ENCODE peak calls at places on chromosomes 11 and 22, in eight cellular contexts. One of them, this sample, is unnamed.

GRCh38 chr11:84165139-84165538 is 879.0 kb upstream of the CCDC90B start:
- DNase-seq in upper lobe of right lung: no peak
- DNase-seq in AG09309: no peak
- DNase-seq in tibial nerve: no peak
- DNase-seq in nephron progenitor cell: no peak
- DNase-seq in GM06990: no peak
- DNase-seq in H9: no peak
- DNase-seq in fibroblast of mammary gland: no peak
- DNase-seq in this sample: no peak

GRCh38 chr11:93005239-93005638 is 35.8 kb downstream of the MTNR1B start:
- DNase-seq in upper lobe of right lung: no peak
- DNase-seq in AG09309: no peak
- DNase-seq in tibial nerve: no peak
- DNase-seq in nephron progenitor cell: peak
- DNase-seq in GM06990: no peak
- DNase-seq in H9: no peak
- DNase-seq in fibroblast of mammary gland: peak
- DNase-seq in this sample: no peak

GRCh38 chr11:35287491-35287890 is 131.9 kb downstream of the SLC1A2 start:
- DNase-seq in upper lobe of right lung: no peak
- DNase-seq in AG09309: no peak
- DNase-seq in tibial nerve: no peak
- DNase-seq in nephron progenitor cell: no peak
- DNase-seq in GM06990: no peak
- DNase-seq in H9: no peak
- DNase-seq in fibroblast of mammary gland: no peak
- DNase-seq in this sample: no peak

GRCh38 chr22:46312056-46312455 is 15.4 kb downstream of the GTSE1 start:
- DNase-seq in upper lobe of right lung: no peak
- DNase-seq in AG09309: no peak
- DNase-seq in tibial nerve: no peak
- DNase-seq in nephron progenitor cell: no peak
- DNase-seq in GM06990: no peak
- DNase-seq in H9: no peak
- DNase-seq in fibroblast of mammary gland: no peak
- DNase-seq in this sample: no peak

GRCh38 chr11:130861902-130862552 is 54.3 kb downstream of the SNX19 start:
- DNase-seq in upper lobe of right lung: peak
- DNase-seq in AG09309: peak
- DNase-seq in tibial nerve: peak
- DNase-seq in nephron progenitor cell: peak
- DNase-seq in GM06990: peak
- DNase-seq in H9: peak
- DNase-seq in fibroblast of mammary gland: peak
- DNase-seq in this sample: peak

GRCh38 chr11:76824980-76825725 is 35.6 kb upstream of the ACER3 start:
- DNase-seq in upper lobe of right lung: no peak
- DNase-seq in AG09309: no peak
- DNase-seq in tibial nerve: no peak
- DNase-seq in nephron progenitor cell: no peak
- DNase-seq in GM06990: no peak
- DNase-seq in H9: no peak
- DNase-seq in fibroblast of mammary gland: peak
- DNase-seq in this sample: no peak

GRCh38 chr11:75389925-75390324 is 9.4 kb upstream of the RPS3 start:
- DNase-seq in upper lobe of right lung: no peak
- DNase-seq in AG09309: no peak
- DNase-seq in tibial nerve: no peak
- DNase-seq in nephron progenitor cell: no peak
- DNase-seq in GM06990: no peak
- DNase-seq in H9: no peak
- DNase-seq in fibroblast of mammary gland: no peak
- DNase-seq in this sample: no peak

GRCh38 chr11:69144719-69145365 is 10.9 kb upstream of the SMIM38 start:
- DNase-seq in upper lobe of right lung: no peak
- DNase-seq in AG09309: peak
- DNase-seq in tibial nerve: no peak
- DNase-seq in nephron progenitor cell: no peak
- DNase-seq in GM06990: no peak
- DNase-seq in H9: no peak
- DNase-seq in fibroblast of mammary gland: peak
- DNase-seq in this sample: no peak

GRCh38 chr11:24373516-24373915 is 123.3 kb upstream of the LUZP2 start:
- DNase-seq in upper lobe of right lung: no peak
- DNase-seq in AG09309: no peak
- DNase-seq in tibial nerve: no peak
- DNase-seq in nephron progenitor cell: no peak
- DNase-seq in GM06990: no peak
- DNase-seq in H9: no peak
- DNase-seq in fibroblast of mammary gland: no peak
- DNase-seq in this sample: no peak

GRCh38 chr11:134669796-134670195 is 257.8 kb upstream of the B3GAT1 start:
- DNase-seq in upper lobe of right lung: no peak
- DNase-seq in AG09309: no peak
- DNase-seq in tibial nerve: no peak
- DNase-seq in nephron progenitor cell: no peak
- DNase-seq in GM06990: no peak
- DNase-seq in H9: no peak
- DNase-seq in fibroblast of mammary gland: no peak
- DNase-seq in this sample: no peak

GRCh38 chr11:76599041-76600013 is 71.2 kb downstream of the LRRC32 start:
- DNase-seq in upper lobe of right lung: peak
- DNase-seq in AG09309: no peak
- DNase-seq in tibial nerve: no peak
- DNase-seq in nephron progenitor cell: no peak
- DNase-seq in GM06990: no peak
- DNase-seq in H9: peak
- DNase-seq in fibroblast of mammary gland: no peak
- DNase-seq in this sample: no peak

GRCh38 chr11:126163074-126163700 is 48.3 kb downstream of the RPUSD4 start:
- DNase-seq in upper lobe of right lung: no peak
- DNase-seq in AG09309: peak
- DNase-seq in tibial nerve: no peak
- DNase-seq in nephron progenitor cell: peak
- DNase-seq in GM06990: no peak
- DNase-seq in H9: no peak
- DNase-seq in fibroblast of mammary gland: peak
- DNase-seq in this sample: no peak

GRCh38 chr11:105447936-105448702 is 161.8 kb upstream of the GRIA4 start:
- DNase-seq in upper lobe of right lung: no peak
- DNase-seq in AG09309: no peak
- DNase-seq in tibial nerve: no peak
- DNase-seq in nephron progenitor cell: no peak
- DNase-seq in GM06990: no peak
- DNase-seq in H9: no peak
- DNase-seq in fibroblast of mammary gland: no peak
- DNase-seq in this sample: no peak

GRCh38 chr11:121664144-121664543 is 211.4 kb upstream of the SORL1-AS1 start:
- DNase-seq in upper lobe of right lung: no peak
- DNase-seq in AG09309: no peak
- DNase-seq in tibial nerve: no peak
- DNase-seq in nephron progenitor cell: no peak
- DNase-seq in GM06990: no peak
- DNase-seq in H9: no peak
- DNase-seq in fibroblast of mammary gland: no peak
- DNase-seq in this sample: no peak

GRCh38 chr22:35915477-35916013 is 113.1 kb downstream of the RBFOX2 start:
- DNase-seq in upper lobe of right lung: no peak
- DNase-seq in AG09309: no peak
- DNase-seq in tibial nerve: no peak
- DNase-seq in nephron progenitor cell: no peak
- DNase-seq in GM06990: no peak
- DNase-seq in H9: no peak
- DNase-seq in fibroblast of mammary gland: peak
- DNase-seq in this sample: no peak

DNA sequence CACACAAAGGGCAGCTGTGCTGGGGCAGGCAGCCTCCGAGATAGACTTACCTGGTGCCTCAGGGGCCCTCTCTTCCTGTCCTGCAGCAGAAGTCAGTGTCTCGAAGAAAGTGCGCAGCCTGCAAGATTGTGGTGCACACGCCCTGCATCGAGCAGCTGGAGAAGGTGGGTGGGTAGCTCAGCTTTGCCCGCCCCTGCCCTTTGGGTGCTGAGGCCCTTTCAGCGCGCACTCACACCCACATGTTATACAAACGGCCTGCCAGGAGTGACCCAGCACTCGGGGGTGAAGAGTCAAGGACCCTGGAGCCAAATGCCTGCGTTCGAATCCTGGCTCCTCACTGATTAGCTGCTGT is 13.6 kb upstream of the MDK start:
- DNase-seq in upper lobe of right lung: no peak
- DNase-seq in AG09309: no peak
- DNase-seq in tibial nerve: no peak
- DNase-seq in nephron progenitor cell: no peak
- DNase-seq in GM06990: no peak
- DNase-seq in H9: no peak
- DNase-seq in fibroblast of mammary gland: no peak
- DNase-seq in this sample: no peak
- TF ChIP-seq CTCF in upper lobe of right lung: no peak
- TF ChIP-seq CTCF in AG09309: no peak
- TF ChIP-seq CTCF in tibial nerve: no peak
- TF ChIP-seq CTCF in nephron progenitor cell: peak
- TF ChIP-seq CTCF in GM06990: no peak
- TF ChIP-seq CTCF in H9: no peak
- TF ChIP-seq CTCF in fibroblast of mammary gland: no peak
- TF ChIP-seq CTCF in this sample: no peak

GRCh38 chr22:48720662-48721393 is 1106.8 kb downstream of the BRD1 start:
- DNase-seq in upper lobe of right lung: peak
- DNase-seq in AG09309: no peak
- DNase-seq in tibial nerve: no peak
- DNase-seq in nephron progenitor cell: no peak
- DNase-seq in GM06990: no peak
- DNase-seq in H9: no peak
- DNase-seq in fibroblast of mammary gland: no peak
- DNase-seq in this sample: no peak
- TF ChIP-seq CTCF in upper lobe of right lung: no peak
- TF ChIP-seq CTCF in AG09309: no peak
- TF ChIP-seq CTCF in tibial nerve: no peak
- TF ChIP-seq CTCF in nephron progenitor cell: no peak
- TF ChIP-seq CTCF in GM06990: no peak
- TF ChIP-seq CTCF in H9: no peak
- TF ChIP-seq CTCF in fibroblast of mammary gland: no peak
- TF ChIP-seq CTCF in this sample: no peak

GRCh38 chr11:60116996-60117790 is 28.7 kb downstream of the MS4A2 start:
- DNase-seq in upper lobe of right lung: no peak
- DNase-seq in AG09309: no peak
- DNase-seq in tibial nerve: no peak
- DNase-seq in nephron progenitor cell: no peak
- DNase-seq in GM06990: no peak
- DNase-seq in H9: no peak
- DNase-seq in fibroblast of mammary gland: no peak
- DNase-seq in this sample: no peak

GRCh38 chr11:60119708-60120107 is 31.2 kb downstream of the MS4A2 start:
- DNase-seq in upper lobe of right lung: no peak
- DNase-seq in AG09309: no peak
- DNase-seq in tibial nerve: no peak
- DNase-seq in nephron progenitor cell: no peak
- DNase-seq in GM06990: no peak
- DNase-seq in H9: no peak
- DNase-seq in fibroblast of mammary gland: no peak
- DNase-seq in this sample: no peak

GRCh38 chr11:60122414-60123036 is 34.1 kb downstream of the MS4A2 start:
- DNase-seq in upper lobe of right lung: no peak
- DNase-seq in AG09309: no peak
- DNase-seq in tibial nerve: no peak
- DNase-seq in nephron progenitor cell: no peak
- DNase-seq in GM06990: no peak
- DNase-seq in H9: no peak
- DNase-seq in fibroblast of mammary gland: no peak
- DNase-seq in this sample: no peak

GRCh38 chr11:60121259-60121658 is 32.8 kb downstream of the MS4A2 start:
- DNase-seq in upper lobe of right lung: no peak
- DNase-seq in AG09309: no peak
- DNase-seq in tibial nerve: no peak
- DNase-seq in nephron progenitor cell: peak
- DNase-seq in GM06990: no peak
- DNase-seq in H9: peak
- DNase-seq in fibroblast of mammary gland: no peak
- DNase-seq in this sample: no peak

DNA sequence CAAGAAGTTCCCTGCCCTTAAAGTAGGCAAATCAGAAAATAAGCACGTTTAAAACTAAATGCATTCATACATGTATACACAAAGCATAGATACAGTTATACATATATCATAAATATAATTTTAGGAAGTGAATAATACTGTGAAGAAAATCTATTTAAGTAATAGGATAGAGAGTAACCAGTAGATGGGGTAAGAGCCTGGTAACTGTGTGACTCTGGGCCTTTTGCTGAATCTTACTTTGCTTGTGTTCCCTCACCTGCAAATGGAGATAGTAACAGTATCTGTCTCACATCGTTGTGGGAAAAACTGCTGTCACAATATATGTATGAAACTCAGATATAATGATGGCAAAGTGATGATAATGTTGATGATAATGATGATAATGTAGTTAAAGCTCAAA is 29.9 kb downstream of the MS4A2 start:
- DNase-seq in upper lobe of right lung: no peak
- DNase-seq in AG09309: no peak
- DNase-seq in tibial nerve: no peak
- DNase-seq in nephron progenitor cell: no peak
- DNase-seq in GM06990: no peak
- DNase-seq in H9: no peak
- DNase-seq in fibroblast of mammary gland: no peak
- DNase-seq in this sample: peak
- TF ChIP-seq CTCF in upper lobe of right lung: peak
- TF ChIP-seq CTCF in AG09309: no peak
- TF ChIP-seq CTCF in tibial nerve: no peak
- TF ChIP-seq CTCF in nephron progenitor cell: no peak
- TF ChIP-seq CTCF in GM06990: peak
- TF ChIP-seq CTCF in H9: peak
- TF ChIP-seq CTCF in fibroblast of mammary gland: no peak
- TF ChIP-seq CTCF in this sample: no peak

DNA sequence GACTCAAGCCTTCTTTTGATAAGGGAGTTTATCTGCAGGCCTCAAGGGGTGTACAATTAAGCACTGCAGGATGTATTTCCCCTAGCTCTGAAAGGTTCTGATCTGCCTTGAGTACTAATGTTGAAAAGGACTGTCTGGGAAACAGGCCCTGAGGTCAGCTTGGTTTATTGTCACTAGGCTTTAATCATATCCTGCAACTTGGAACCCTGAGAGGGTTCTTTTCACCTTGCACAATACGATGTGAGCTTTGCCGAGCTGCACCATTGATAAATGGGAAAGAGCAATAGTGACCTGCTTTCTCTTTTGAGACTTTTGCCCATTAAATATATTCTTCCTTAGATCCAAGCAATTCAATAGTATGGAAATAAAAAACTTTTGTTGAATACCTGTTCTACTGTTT is 31.6 kb upstream of the HORMAD2 start:
- DNase-seq in upper lobe of right lung: no peak
- DNase-seq in AG09309: no peak
- DNase-seq in tibial nerve: no peak
- DNase-seq in nephron progenitor cell: no peak
- DNase-seq in GM06990: no peak
- DNase-seq in H9: no peak
- DNase-seq in fibroblast of mammary gland: no peak
- DNase-seq in this sample: no peak
- TF ChIP-seq CTCF in upper lobe of right lung: no peak
- TF ChIP-seq CTCF in AG09309: no peak
- TF ChIP-seq CTCF in tibial nerve: no peak
- TF ChIP-seq CTCF in nephron progenitor cell: no peak
- TF ChIP-seq CTCF in GM06990: no peak
- TF ChIP-seq CTCF in H9: no peak
- TF ChIP-seq CTCF in fibroblast of mammary gland: no peak
- TF ChIP-seq CTCF in this sample: no peak

GRCh38 chr11:115869131-115869530 is 364.9 kb upstream of the CADM1 start:
- DNase-seq in upper lobe of right lung: no peak
- DNase-seq in AG09309: no peak
- DNase-seq in tibial nerve: no peak
- DNase-seq in nephron progenitor cell: no peak
- DNase-seq in GM06990: no peak
- DNase-seq in H9: no peak
- DNase-seq in fibroblast of mammary gland: no peak
- DNase-seq in this sample: no peak
- TF ChIP-seq CTCF in upper lobe of right lung: no peak
- TF ChIP-seq CTCF in AG09309: no peak
- TF ChIP-seq CTCF in tibial nerve: no peak
- TF ChIP-seq CTCF in nephron progenitor cell: no peak
- TF ChIP-seq CTCF in GM06990: no peak
- TF ChIP-seq CTCF in H9: no peak
- TF ChIP-seq CTCF in fibroblast of mammary gland: no peak
- TF ChIP-seq CTCF in this sample: no peak

This sample was measured in GM20000.